ENCODE peak calls at places on chromosome 17, in ten cellular contexts. One of them, this sample, is unnamed.

GRCh38 chr17:79249945-79250521 is 175.4 kb downstream of the ENGASE start:
- ATAC-seq in gastroesophageal sphincter: no peak
- ATAC-seq in omental fat pad: no peak
- ATAC-seq in upper lobe of left lung: no peak
- ATAC-seq in heart right ventricle: no peak
- ATAC-seq in naive B cell: no peak
- ATAC-seq in HepG2: no peak
- ATAC-seq in lung: no peak
- ATAC-seq in Right ventricle myocardium inferior: no peak
- ATAC-seq in sciatic nerve: no peak
- ATAC-seq in this sample: no peak

GRCh38 chr17:66661411-66661843 is 173.5 kb upstream of the CACNG5 start:
- ATAC-seq in sciatic nerve: no peak
- ATAC-seq in Right ventricle myocardium inferior: no peak
- ATAC-seq in HepG2: no peak
- ATAC-seq in naive B cell: no peak
- ATAC-seq in gastroesophageal sphincter: no peak
- ATAC-seq in omental fat pad: no peak
- ATAC-seq in lung: no peak
- ATAC-seq in heart right ventricle: peak
- ATAC-seq in upper lobe of left lung: no peak
- ATAC-seq in this sample: no peak

GRCh38 chr17:39737331-39737760 is 392 bp upstream of the GRB7 start:
- ATAC-seq in sciatic nerve: no peak
- ATAC-seq in heart right ventricle: no peak
- ATAC-seq in lung: no peak
- ATAC-seq in upper lobe of left lung: peak
- ATAC-seq in omental fat pad: no peak
- ATAC-seq in HepG2: peak
- ATAC-seq in Right ventricle myocardium inferior: no peak
- ATAC-seq in naive B cell: no peak
- ATAC-seq in gastroesophageal sphincter: no peak
- ATAC-seq in this sample: no peak

GRCh38 chr17:3697157-3697515 is 1.2 kb upstream of the P2RX5 start:
- ATAC-seq in lung: no peak
- ATAC-seq in upper lobe of left lung: no peak
- ATAC-seq in omental fat pad: no peak
- ATAC-seq in HepG2: no peak
- ATAC-seq in Right ventricle myocardium inferior: peak
- ATAC-seq in sciatic nerve: no peak
- ATAC-seq in gastroesophageal sphincter: no peak
- ATAC-seq in naive B cell: no peak
- ATAC-seq in heart right ventricle: peak
- ATAC-seq in this sample: no peak

GRCh38 chr17:71987634-71988033 is 133.2 kb upstream of the SOX9 start:
- ATAC-seq in sciatic nerve: no peak
- ATAC-seq in upper lobe of left lung: no peak
- ATAC-seq in omental fat pad: no peak
- ATAC-seq in lung: no peak
- ATAC-seq in Right ventricle myocardium inferior: no peak
- ATAC-seq in gastroesophageal sphincter: no peak
- ATAC-seq in heart right ventricle: no peak
- ATAC-seq in HepG2: no peak
- ATAC-seq in naive B cell: no peak
- ATAC-seq in this sample: no peak

GRCh38 chr17:57839571-57839923 is 10.3 kb downstream of the MRPS23 start:
- ATAC-seq in sciatic nerve: no peak
- ATAC-seq in Right ventricle myocardium inferior: peak
- ATAC-seq in lung: no peak
- ATAC-seq in heart right ventricle: peak
- ATAC-seq in gastroesophageal sphincter: no peak
- ATAC-seq in omental fat pad: no peak
- ATAC-seq in upper lobe of left lung: no peak
- ATAC-seq in naive B cell: no peak
- ATAC-seq in HepG2: no peak
- ATAC-seq in this sample: no peak

GRCh38 chr17:68706351-68706750 is 105.2 kb upstream of the FAM20A start:
- ATAC-seq in gastroesophageal sphincter: no peak
- ATAC-seq in lung: no peak
- ATAC-seq in omental fat pad: no peak
- ATAC-seq in naive B cell: no peak
- ATAC-seq in HepG2: no peak
- ATAC-seq in Right ventricle myocardium inferior: peak
- ATAC-seq in heart right ventricle: no peak
- ATAC-seq in upper lobe of left lung: no peak
- ATAC-seq in sciatic nerve: peak
- ATAC-seq in this sample: no peak

GRCh38 chr17:21199311-21199710 is 14.7 kb downstream of the TMEM11 start:
- ATAC-seq in sciatic nerve: no peak
- ATAC-seq in gastroesophageal sphincter: no peak
- ATAC-seq in Right ventricle myocardium inferior: no peak
- ATAC-seq in upper lobe of left lung: no peak
- ATAC-seq in naive B cell: no peak
- ATAC-seq in heart right ventricle: no peak
- ATAC-seq in omental fat pad: no peak
- ATAC-seq in HepG2: no peak
- ATAC-seq in lung: no peak
- ATAC-seq in this sample: no peak

GRCh38 chr17:36066365-36066945 is 2.4 kb downstream of the CCL18 start:
- ATAC-seq in sciatic nerve: peak
- ATAC-seq in naive B cell: no peak
- ATAC-seq in omental fat pad: no peak
- ATAC-seq in heart right ventricle: peak
- ATAC-seq in Right ventricle myocardium inferior: no peak
- ATAC-seq in lung: no peak
- ATAC-seq in HepG2: no peak
- ATAC-seq in gastroesophageal sphincter: peak
- ATAC-seq in upper lobe of left lung: peak
- ATAC-seq in this sample: no peak

GRCh38 chr17:43015579-43015978 is 6.6 kb downstream of the VAT1 start:
- ATAC-seq in sciatic nerve: peak
- ATAC-seq in HepG2: no peak
- ATAC-seq in omental fat pad: peak
- ATAC-seq in gastroesophageal sphincter: peak
- ATAC-seq in Right ventricle myocardium inferior: peak
- ATAC-seq in naive B cell: no peak
- ATAC-seq in heart right ventricle: peak
- ATAC-seq in upper lobe of left lung: peak
- ATAC-seq in lung: peak
- ATAC-seq in this sample: no peak

GRCh38 chr17:2003525-2003924 is 21.6 kb downstream of the RTN4RL1 start:
- ATAC-seq in omental fat pad: no peak
- ATAC-seq in lung: no peak
- ATAC-seq in upper lobe of left lung: no peak
- ATAC-seq in gastroesophageal sphincter: no peak
- ATAC-seq in HepG2: no peak
- ATAC-seq in heart right ventricle: no peak
- ATAC-seq in Right ventricle myocardium inferior: no peak
- ATAC-seq in sciatic nerve: no peak
- ATAC-seq in naive B cell: no peak
- ATAC-seq in this sample: no peak

GRCh38 chr17:15340966-15341365 is 431 bp downstream of the TEKT3 start:
- ATAC-seq in omental fat pad: peak
- ATAC-seq in Right ventricle myocardium inferior: no peak
- ATAC-seq in gastroesophageal sphincter: no peak
- ATAC-seq in upper lobe of left lung: no peak
- ATAC-seq in naive B cell: no peak
- ATAC-seq in HepG2: no peak
- ATAC-seq in sciatic nerve: peak
- ATAC-seq in lung: no peak
- ATAC-seq in heart right ventricle: peak
- ATAC-seq in this sample: no peak

GRCh38 chr17:15301845-15302244 is 36.7 kb upstream of the PMP22 start:
- ATAC-seq in lung: no peak
- ATAC-seq in heart right ventricle: no peak
- ATAC-seq in upper lobe of left lung: no peak
- ATAC-seq in sciatic nerve: no peak
- ATAC-seq in Right ventricle myocardium inferior: no peak
- ATAC-seq in naive B cell: no peak
- ATAC-seq in gastroesophageal sphincter: no peak
- ATAC-seq in omental fat pad: no peak
- ATAC-seq in HepG2: no peak
- ATAC-seq in this sample: no peak

GRCh38 chr17:28928061-28928460 is 23.3 kb downstream of the PHF12 start:
- ATAC-seq in lung: no peak
- ATAC-seq in omental fat pad: no peak
- ATAC-seq in upper lobe of left lung: no peak
- ATAC-seq in sciatic nerve: no peak
- ATAC-seq in heart right ventricle: no peak
- ATAC-seq in gastroesophageal sphincter: no peak
- ATAC-seq in naive B cell: no peak
- ATAC-seq in HepG2: no peak
- ATAC-seq in Right ventricle myocardium inferior: no peak
- ATAC-seq in this sample: peak

GRCh38 chr17:9928601-9929341 is 23.7 kb upstream of the RCVRN start:
- ATAC-seq in Right ventricle myocardium inferior: peak
- ATAC-seq in gastroesophageal sphincter: peak
- ATAC-seq in heart right ventricle: peak
- ATAC-seq in sciatic nerve: peak
- ATAC-seq in lung: no peak
- ATAC-seq in naive B cell: no peak
- ATAC-seq in upper lobe of left lung: no peak
- ATAC-seq in HepG2: peak
- ATAC-seq in omental fat pad: peak
- ATAC-seq in this sample: no peak

GRCh38 chr17:61644800-61645774 is 54.1 kb upstream of the NACA2 start:
- ATAC-seq in HepG2: no peak
- ATAC-seq in Right ventricle myocardium inferior: no peak
- ATAC-seq in heart right ventricle: no peak
- ATAC-seq in upper lobe of left lung: no peak
- ATAC-seq in lung: no peak
- ATAC-seq in naive B cell: no peak
- ATAC-seq in sciatic nerve: no peak
- ATAC-seq in omental fat pad: no peak
- ATAC-seq in gastroesophageal sphincter: no peak
- ATAC-seq in this sample: no peak

This sample was measured in stimulated activated memory B cell treated with anti-CD40 and anti-IgM and Interleukin-4, amounts not matched to agents 10 μg/mL and 1 μg/mL and 100 μg/mL, for 72 hours.